ENCODE peak calls at places on chromosomes 2 and 18, in four cellular contexts. D is cardiac fibroblast, K is ascending aorta, R is pancreas. F is an unnamed sample.

GRCh38 chr2:48347712-48348111 is 182.2 kb upstream of the STON1 start:
- DNase-seq in K (no peak), R (no peak), D (peak), F (peak)

GRCh38 chr2:96985630-96986385 is 572 bp downstream of the FAM178B start:
- DNase-seq in K (no peak), D (no peak), R (no peak), F (no peak)

GRCh38 chr2:1366546-1367134 is 46.6 kb upstream of the TPO start:
- DNase-seq in K (no peak), D (no peak), R (peak), F (no peak)

GRCh38 chr2:192828175-192828574 is 633.4 kb upstream of the TMEFF2 start:
- DNase-seq in R (no peak), D (no peak), K (no peak), F (no peak)

GRCh38 chr2:69436594-69436936 is 670 bp downstream of the NFU1 start:
- DNase-seq in K (no peak), R (no peak), D (no peak), F (no peak)

GRCh38 chr2:86675611-86676015 is 44.5 kb upstream of the RMND5A start:
- DNase-seq in R (peak), D (no peak), K (no peak), F (no peak)

GRCh38 chr2:96404446-96405373 is 69.1 kb downstream of the NCAPH start:
- DNase-seq in R (peak), D (no peak), K (no peak), F (no peak)

GRCh38 chr2:39994151-39994550 is 215.1 kb upstream of the THUMPD2 start:
- DNase-seq in K (no peak), D (peak), R (no peak), F (no peak)

GRCh38 chr2:172701250-172701649 is 34.4 kb upstream of the RAPGEF4 start:
- DNase-seq in K (no peak), D (peak), R (no peak), F (no peak)

GRCh38 chr2:140288726-140289125 is 1508.5 kb upstream of the NXPH2 start:
- DNase-seq in D (no peak), R (no peak), K (no peak), F (no peak)

GRCh38 chr2:232910376-232910775 is 40.3 kb downstream of the SNORC start:
- DNase-seq in D (no peak), R (no peak), K (no peak), F (no peak)

GRCh38 chr2:143241403-143242088 is 112.3 kb downstream of the ARHGAP15 start:
- DNase-seq in K (no peak), R (no peak), D (no peak), F (no peak)

GRCh38 chr2:232893834-232894233 is 23.8 kb downstream of the SNORC start:
- DNase-seq in R (no peak), K (no peak), D (no peak), F (no peak)

GRCh38 chr18:8260847-8261246 is 348.4 kb upstream of the RAB12 start:
- DNase-seq in D (no peak), R (no peak), K (no peak), F (no peak)

GRCh38 chr18:10530852-10531251 is 5.0 kb downstream of the NAPG start:
- DNase-seq in K (no peak), D (no peak), R (no peak), F (no peak)

GRCh38 chr2:96203130-96204028 is 5.2 kb downstream of the STARD7 start:
- DNase-seq in D (no peak), R (no peak), K (no peak), F (no peak)

GRCh38 chr2:69997296-69998184 is 36.1 kb upstream of the ASPRV1 start:
- DNase-seq in D (no peak), R (no peak), K (no peak), F (no peak)

GRCh38 chr2:196170681-196171247 is 614 bp downstream of the STK17B start:
- DNase-seq in D (peak), R (peak), K (no peak), F (peak)

GRCh38 chr2:46780801-46781445 is 134.7 kb downstream of the MCFD2 start:
- DNase-seq in K (no peak), D (peak), R (no peak), F (peak)

GRCh38 chr18:35466815-35467623 is 30.7 kb downstream of the INO80C start:
- DNase-seq in K (no peak), D (peak), R (no peak), F (peak)
- H3K4me3 ChIP-seq in K (no peak), D (no peak), R (no peak), F (no peak)

GRCh38 chr2:112572005-112572404 is 12.4 kb upstream of the CHCHD5 start:
- DNase-seq in D (no peak), R (no peak), K (no peak), F (no peak)

GRCh38 chr2:112580084-112580483 is 4.3 kb upstream of the CHCHD5 start:
- DNase-seq in R (no peak), D (no peak), K (no peak), F (no peak)

GRCh38 chr2:112579280-112579679 is 5.1 kb upstream of the CHCHD5 start:
- DNase-seq in R (no peak), K (no peak), D (peak), F (peak)

GRCh38 chr2:112582314-112582746 is 2.1 kb upstream of the CHCHD5 start:
- DNase-seq in R (peak), D (peak), K (no peak), F (peak)

GRCh38 chr2:112577756-112578155 is 6.7 kb upstream of the CHCHD5 start:
- DNase-seq in K (no peak), D (peak), R (no peak), F (peak)
- TF ChIP-seq CTCF in K (peak), D (peak), R (no peak), F (peak)

GRCh38 chr2:176177580-176178270 is 10.7 kb upstream of the HOXD1 start:
- DNase-seq in D (no peak), R (no peak), K (no peak), F (peak)
- H3K4me3 ChIP-seq in D (no peak), R (no peak), K (peak), F (peak)

DNA sequence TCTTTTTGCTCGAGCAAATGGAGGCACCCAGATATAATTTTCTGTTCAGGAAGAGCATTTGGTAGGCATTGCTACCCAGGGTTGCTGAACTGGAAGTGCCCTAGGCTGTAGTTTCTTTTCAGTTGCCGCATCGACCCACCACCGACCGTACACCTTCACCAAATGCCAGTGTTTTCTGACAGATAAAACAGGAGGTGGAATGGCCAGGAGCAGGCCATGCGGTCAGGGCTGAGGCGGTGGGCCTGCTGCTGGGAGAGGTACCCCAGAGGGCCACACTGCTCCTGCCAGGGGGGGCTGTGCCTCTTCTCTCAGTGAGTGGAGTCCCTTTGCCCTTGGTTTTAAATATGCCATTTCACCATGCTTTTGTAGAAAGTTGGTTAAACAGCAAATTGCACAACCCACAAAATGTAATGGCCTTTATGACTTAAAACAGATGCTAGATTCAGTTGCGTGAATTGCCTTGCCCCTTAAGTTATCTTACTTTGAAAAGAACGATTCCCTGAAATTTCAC is 36.5 kb downstream of the TSHZ1 start:
- DNase-seq in R (no peak), K (no peak), D (peak), F (no peak)
- TF ChIP-seq CTCF in R (no peak), K (no peak), D (no peak), F (no peak)